ENCODE peak calls at places on chromosomes 4 and X, in nine cellular contexts. One of them, this sample, is unnamed.

GRCh38 chr4:52750819-52751348 is 341 bp downstream of the ERVMER34-1 start:
- DNase-seq in thoracic aorta: no peak
- DNase-seq in BE2C: no peak
- DNase-seq in tibial nerve: no peak
- DNase-seq in right cardiac atrium: peak; percentile 16
- DNase-seq in astrocyte of the cerebellum: no peak
- DNase-seq in fibroblast of mammary gland: peak; percentile 6
- DNase-seq in body of pancreas: peak; percentile 13
- DNase-seq in lung: no peak
- DNase-seq in this sample: no peak

GRCh38 chr4:109411964-109412363 is 21.7 kb upstream of the SEC24B start:
- DNase-seq in thoracic aorta: no peak
- DNase-seq in BE2C: peak; percentile 54
- DNase-seq in tibial nerve: no peak
- DNase-seq in right cardiac atrium: peak; percentile 53
- DNase-seq in astrocyte of the cerebellum: no peak
- DNase-seq in fibroblast of mammary gland: no peak
- DNase-seq in body of pancreas: peak; percentile 2
- DNase-seq in lung: no peak
- DNase-seq in this sample: no peak

GRCh38 chrX:65932173-65933084 is 107.5 kb downstream of the VSIG4 start:
- DNase-seq in thoracic aorta: no peak
- DNase-seq in BE2C: no peak
- DNase-seq in tibial nerve: no peak
- DNase-seq in right cardiac atrium: no peak
- DNase-seq in astrocyte of the cerebellum: no peak
- DNase-seq in fibroblast of mammary gland: no peak
- DNase-seq in body of pancreas: no peak
- DNase-seq in lung: no peak
- DNase-seq in this sample: no peak

GRCh38 chr4:16912896-16913295 is 14.5 kb upstream of the LDB2 start:
- DNase-seq in thoracic aorta: no peak
- DNase-seq in BE2C: no peak
- DNase-seq in tibial nerve: no peak
- DNase-seq in right cardiac atrium: no peak
- DNase-seq in astrocyte of the cerebellum: no peak
- DNase-seq in fibroblast of mammary gland: no peak
- DNase-seq in body of pancreas: no peak
- DNase-seq in lung: no peak
- DNase-seq in this sample: no peak

GRCh38 chrX:135505356-135505755 is 15.1 kb upstream of the INTS6L start:
- DNase-seq in thoracic aorta: no peak
- DNase-seq in BE2C: no peak
- DNase-seq in tibial nerve: no peak
- DNase-seq in right cardiac atrium: no peak
- DNase-seq in astrocyte of the cerebellum: no peak
- DNase-seq in fibroblast of mammary gland: no peak
- DNase-seq in body of pancreas: no peak
- DNase-seq in lung: no peak
- DNase-seq in this sample: no peak

GRCh38 chr4:149371021-149371420 is 444.6 kb downstream of the IQCM start:
- DNase-seq in thoracic aorta: no peak
- DNase-seq in BE2C: peak; percentile 22
- DNase-seq in tibial nerve: no peak
- DNase-seq in right cardiac atrium: no peak
- DNase-seq in astrocyte of the cerebellum: peak; percentile 47
- DNase-seq in fibroblast of mammary gland: peak; percentile 78
- DNase-seq in body of pancreas: no peak
- DNase-seq in lung: no peak
- DNase-seq in this sample: peak; percentile 32

GRCh38 chr4:137597751-137598493 is 65.6 kb upstream of the PCDH18 start:
- DNase-seq in thoracic aorta: no peak
- DNase-seq in BE2C: no peak
- DNase-seq in tibial nerve: no peak
- DNase-seq in right cardiac atrium: no peak
- DNase-seq in astrocyte of the cerebellum: no peak
- DNase-seq in fibroblast of mammary gland: peak; percentile 5
- DNase-seq in body of pancreas: no peak
- DNase-seq in lung: no peak
- DNase-seq in this sample: no peak

GRCh38 chr4:64539234-64539849 is 130.1 kb upstream of the TECRL start:
- DNase-seq in thoracic aorta: no peak
- DNase-seq in BE2C: peak; percentile 69
- DNase-seq in tibial nerve: no peak
- DNase-seq in right cardiac atrium: peak; percentile 19
- DNase-seq in astrocyte of the cerebellum: peak; percentile 57
- DNase-seq in fibroblast of mammary gland: peak; percentile 61
- DNase-seq in body of pancreas: peak; percentile 62
- DNase-seq in lung: peak; percentile 45
- DNase-seq in this sample: peak; percentile 62

GRCh38 chr4:150256841-150257273 is 178.6 kb downstream of the DCLK2 start:
- DNase-seq in thoracic aorta: no peak
- DNase-seq in BE2C: peak; percentile 54
- DNase-seq in tibial nerve: no peak
- DNase-seq in right cardiac atrium: no peak
- DNase-seq in astrocyte of the cerebellum: no peak
- DNase-seq in fibroblast of mammary gland: no peak
- DNase-seq in body of pancreas: no peak
- DNase-seq in lung: no peak
- DNase-seq in this sample: no peak

GRCh38 chr4:118351851-118352827 is 664 bp downstream of the PRSS12 start:
- DNase-seq in thoracic aorta: no peak
- DNase-seq in BE2C: peak; percentile 74
- DNase-seq in tibial nerve: no peak
- DNase-seq in right cardiac atrium: peak; percentile 8
- DNase-seq in astrocyte of the cerebellum: peak; percentile 16
- DNase-seq in fibroblast of mammary gland: peak; percentile 24
- DNase-seq in body of pancreas: peak; percentile 69
- DNase-seq in lung: peak; percentile 32
- DNase-seq in this sample: peak; percentile 12

GRCh38 chr4:41877020-41877796 is 58.0 kb upstream of the TMEM33 start:
- DNase-seq in thoracic aorta: no peak
- DNase-seq in BE2C: peak; percentile 73
- DNase-seq in tibial nerve: no peak
- DNase-seq in right cardiac atrium: no peak
- DNase-seq in astrocyte of the cerebellum: no peak
- DNase-seq in fibroblast of mammary gland: no peak
- DNase-seq in body of pancreas: no peak
- DNase-seq in lung: no peak
- DNase-seq in this sample: no peak

GRCh38 chrX:154352466-154352865 is 22.0 kb downstream of the FLNA start:
- DNase-seq in thoracic aorta: no peak
- DNase-seq in BE2C: no peak
- DNase-seq in tibial nerve: no peak
- DNase-seq in right cardiac atrium: no peak
- DNase-seq in astrocyte of the cerebellum: no peak
- DNase-seq in fibroblast of mammary gland: no peak
- DNase-seq in body of pancreas: no peak
- DNase-seq in lung: no peak
- DNase-seq in this sample: no peak

GRCh38 chr4:81405900-81406401 is 65.8 kb downstream of the RASGEF1B start:
- DNase-seq in thoracic aorta: no peak
- DNase-seq in BE2C: peak; percentile 49
- DNase-seq in tibial nerve: no peak
- DNase-seq in right cardiac atrium: no peak
- DNase-seq in astrocyte of the cerebellum: peak; percentile 70
- DNase-seq in fibroblast of mammary gland: peak; percentile 80
- DNase-seq in body of pancreas: peak; percentile 76
- DNase-seq in lung: peak; percentile 40
- DNase-seq in this sample: peak; percentile 57

GRCh38 chr4:42412251-42412650 is 15.0 kb downstream of the SHISA3 start:
- DNase-seq in thoracic aorta: no peak
- DNase-seq in BE2C: no peak
- DNase-seq in tibial nerve: no peak
- DNase-seq in right cardiac atrium: no peak
- DNase-seq in astrocyte of the cerebellum: peak; percentile 78
- DNase-seq in fibroblast of mammary gland: peak; percentile 83
- DNase-seq in body of pancreas: no peak
- DNase-seq in lung: no peak
- DNase-seq in this sample: peak; percentile 54

GRCh38 chrX:47751670-47752069 is 85.0 kb upstream of the ZNF81 start:
- DNase-seq in thoracic aorta: no peak
- DNase-seq in BE2C: peak; percentile 31
- DNase-seq in tibial nerve: no peak
- DNase-seq in right cardiac atrium: no peak
- DNase-seq in astrocyte of the cerebellum: no peak
- DNase-seq in fibroblast of mammary gland: peak; percentile 37
- DNase-seq in body of pancreas: peak; percentile 43
- DNase-seq in lung: no peak
- DNase-seq in this sample: no peak

GRCh38 chrX:107207943-107208342 is 1.5 kb downstream of the DNAAF6 start:
- DNase-seq in thoracic aorta: no peak
- DNase-seq in BE2C: no peak
- DNase-seq in tibial nerve: no peak
- DNase-seq in right cardiac atrium: no peak
- DNase-seq in astrocyte of the cerebellum: no peak
- DNase-seq in fibroblast of mammary gland: no peak
- DNase-seq in body of pancreas: no peak
- DNase-seq in lung: no peak
- DNase-seq in this sample: no peak
- H3K4me3 ChIP-seq in thoracic aorta: no peak overlapping the region
- H3K4me3 ChIP-seq in BE2C: no peak overlapping the region
- H3K4me3 ChIP-seq in tibial nerve: no peak overlapping the region
- H3K4me3 ChIP-seq in right cardiac atrium: no peak overlapping the region
- H3K4me3 ChIP-seq in astrocyte of the cerebellum: no peak overlapping the region
- H3K4me3 ChIP-seq in fibroblast of mammary gland: no peak overlapping the region
- H3K4me3 ChIP-seq in body of pancreas: no peak overlapping the region
- H3K4me3 ChIP-seq in lung: no peak overlapping the region
- H3K4me3 ChIP-seq in this sample: no peak overlapping the region

GRCh38 chrX:39518451-39519212 is 579.1 kb downstream of the BCOR start:
- DNase-seq in thoracic aorta: peak; percentile 7
- DNase-seq in BE2C: peak; percentile 36
- DNase-seq in tibial nerve: no peak
- DNase-seq in right cardiac atrium: peak; percentile 44
- DNase-seq in astrocyte of the cerebellum: no peak
- DNase-seq in fibroblast of mammary gland: no peak
- DNase-seq in body of pancreas: peak; percentile 33
- DNase-seq in lung: no peak
- DNase-seq in this sample: no peak
- H3K4me3 ChIP-seq in thoracic aorta: peak overlapping the region; percentile 54
- H3K4me3 ChIP-seq in BE2C: peak overlapping the region; percentile 35
- H3K4me3 ChIP-seq in tibial nerve: no peak overlapping the region
- H3K4me3 ChIP-seq in right cardiac atrium: peak overlapping the region; percentile 26
- H3K4me3 ChIP-seq in astrocyte of the cerebellum: no peak overlapping the region
- H3K4me3 ChIP-seq in fibroblast of mammary gland: no peak overlapping the region
- H3K4me3 ChIP-seq in body of pancreas: no peak overlapping the region
- H3K4me3 ChIP-seq in lung: no peak overlapping the region
- H3K4me3 ChIP-seq in this sample: no peak overlapping the region

GRCh38 chrX:104136241-104137019 is 20.4 kb downstream of the SLC25A53 start:
- DNase-seq in thoracic aorta: peak; percentile 21
- DNase-seq in BE2C: peak; percentile 71
- DNase-seq in tibial nerve: no peak
- DNase-seq in right cardiac atrium: peak; percentile 51
- DNase-seq in astrocyte of the cerebellum: peak; percentile 90
- DNase-seq in fibroblast of mammary gland: peak; percentile 92
- DNase-seq in body of pancreas: peak; percentile 78
- DNase-seq in lung: peak; percentile 74
- DNase-seq in this sample: peak; percentile 73
- H3K4me3 ChIP-seq in thoracic aorta: peak overlapping the region; percentile 68
- H3K4me3 ChIP-seq in BE2C: peak overlapping the region; percentile 57
- H3K4me3 ChIP-seq in tibial nerve: peak overlapping the region; percentile 12
- H3K4me3 ChIP-seq in right cardiac atrium: peak overlapping the region; percentile 52
- H3K4me3 ChIP-seq in astrocyte of the cerebellum: peak overlapping the region; percentile 27
- H3K4me3 ChIP-seq in fibroblast of mammary gland: peak overlapping the region; percentile 41
- H3K4me3 ChIP-seq in body of pancreas: no peak overlapping the region
- H3K4me3 ChIP-seq in lung: peak overlapping the region; percentile 26
- H3K4me3 ChIP-seq in this sample: peak overlapping the region; percentile 51

DNA sequence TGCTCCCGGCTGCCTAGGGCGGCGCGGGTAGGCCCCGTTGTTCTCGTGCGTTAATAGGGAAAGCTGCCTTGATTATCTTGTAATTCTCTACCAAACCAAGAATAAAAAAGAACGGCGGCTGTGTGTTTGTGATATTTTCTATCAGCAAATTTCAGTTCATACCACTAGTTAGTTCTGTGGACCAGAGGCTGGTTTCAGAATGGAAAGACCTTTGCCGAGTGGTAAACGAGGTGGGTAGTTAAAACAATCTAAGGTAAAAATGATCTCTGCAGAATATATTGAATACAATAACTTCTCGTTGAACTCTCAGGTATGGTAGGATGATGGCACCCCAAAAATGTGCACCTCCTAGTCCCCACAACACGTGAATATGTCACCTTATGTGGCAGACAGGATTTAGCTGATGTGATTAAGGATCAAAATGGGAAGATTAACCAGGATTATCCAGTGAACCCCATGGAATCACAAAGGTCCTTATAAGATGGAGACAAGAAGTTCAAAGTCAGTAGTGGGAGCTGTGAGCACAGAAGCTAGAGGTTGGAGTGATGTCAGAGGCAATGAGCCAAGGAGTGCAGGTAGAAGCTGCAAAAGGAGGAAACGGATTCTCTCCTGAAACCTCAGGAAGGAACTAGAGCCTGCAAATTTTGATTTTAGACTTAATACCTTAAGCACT is 574 bp upstream of the CFAP97 start:
- DNase-seq in thoracic aorta: no peak
- DNase-seq in BE2C: no peak
- DNase-seq in tibial nerve: no peak
- DNase-seq in right cardiac atrium: no peak
- DNase-seq in astrocyte of the cerebellum: no peak
- DNase-seq in fibroblast of mammary gland: peak; percentile 43
- DNase-seq in body of pancreas: no peak
- DNase-seq in lung: no peak
- DNase-seq in this sample: no peak
- H3K4me3 ChIP-seq in thoracic aorta: peak overlapping the region; percentile 98
- H3K4me3 ChIP-seq in BE2C: peak overlapping the region; percentile 79
- H3K4me3 ChIP-seq in tibial nerve: peak overlapping the region; percentile 48
- H3K4me3 ChIP-seq in right cardiac atrium: peak overlapping the region; percentile 88
- H3K4me3 ChIP-seq in astrocyte of the cerebellum: peak overlapping the region; percentile 61
- H3K4me3 ChIP-seq in fibroblast of mammary gland: peak overlapping the region; percentile 60
- H3K4me3 ChIP-seq in body of pancreas: peak overlapping the region; percentile 10
- H3K4me3 ChIP-seq in lung: peak overlapping the region; percentile 72
- H3K4me3 ChIP-seq in this sample: peak overlapping the region; percentile 55

GRCh38 chrX:139929876-139930275 is 3.0 kb downstream of the ATP11C start:
- DNase-seq in thoracic aorta: no peak
- DNase-seq in BE2C: no peak
- DNase-seq in tibial nerve: no peak
- DNase-seq in right cardiac atrium: no peak
- DNase-seq in astrocyte of the cerebellum: no peak
- DNase-seq in fibroblast of mammary gland: no peak
- DNase-seq in body of pancreas: no peak
- DNase-seq in lung: no peak
- DNase-seq in this sample: no peak
- H3K4me3 ChIP-seq in thoracic aorta: no peak overlapping the region
- H3K4me3 ChIP-seq in BE2C: peak overlapping the region; percentile 14
- H3K4me3 ChIP-seq in tibial nerve: no peak overlapping the region
- H3K4me3 ChIP-seq in right cardiac atrium: no peak overlapping the region
- H3K4me3 ChIP-seq in astrocyte of the cerebellum: no peak overlapping the region
- H3K4me3 ChIP-seq in fibroblast of mammary gland: no peak overlapping the region
- H3K4me3 ChIP-seq in body of pancreas: no peak overlapping the region
- H3K4me3 ChIP-seq in lung: no peak overlapping the region
- H3K4me3 ChIP-seq in this sample: no peak overlapping the region

GRCh38 chrX:133985164-133986007 is at the start of gene GPC3:
- DNase-seq in thoracic aorta: no peak
- DNase-seq in BE2C: peak; percentile 76
- DNase-seq in tibial nerve: no peak
- DNase-seq in right cardiac atrium: peak; percentile 35
- DNase-seq in astrocyte of the cerebellum: peak; percentile 1
- DNase-seq in fibroblast of mammary gland: peak; percentile 23
- DNase-seq in body of pancreas: peak; percentile 48
- DNase-seq in lung: no peak
- DNase-seq in this sample: no peak
- H3K4me3 ChIP-seq in thoracic aorta: peak within 1 kb of the TSS; percentile 52
- H3K4me3 ChIP-seq in BE2C: peak within 1 kb of the TSS; percentile 52
- H3K4me3 ChIP-seq in tibial nerve: peak within 1 kb of the TSS; percentile 41
- H3K4me3 ChIP-seq in right cardiac atrium: peak within 1 kb of the TSS; percentile 79
- H3K4me3 ChIP-seq in astrocyte of the cerebellum: peak within 1 kb of the TSS; percentile 24
- H3K4me3 ChIP-seq in fibroblast of mammary gland: peak within 1 kb of the TSS; percentile 15
- H3K4me3 ChIP-seq in body of pancreas: no peak within 1 kb of the TSS
- H3K4me3 ChIP-seq in lung: no peak within 1 kb of the TSS
- H3K4me3 ChIP-seq in this sample: peak within 1 kb of the TSS; percentile 35

This sample was measured in brain microvascular endothelial cell.